ENCODE peak calls at places on chromosome 18, in eight cellular contexts. Z is astrocyte, Q is cardiac muscle cell, F is upper lobe of left lung, G is PC-3, D is thoracic aorta, L is heart right ventricle, P is colonic mucosa. A is an unnamed sample. For H3K4me1, the result is how much of the 10 kb centered on the place peaks cover.

GRCh38 chr18:48363167-48363566 is 46.0 kb downstream of the ZBTB7C start:
- DNase-seq in Z (no peak), Q (no peak), F (no peak), G (no peak), D (no peak), L (no peak), P (no peak), A (no peak)

GRCh38 chr18:67007085-67007484 is 403.2 kb upstream of the CDH19 start:
- DNase-seq in Z (no peak), Q (no peak), F (no peak), G (no peak), D (no peak), L (no peak), P (no peak), A (no peak)

GRCh38 chr18:9188359-9189231 is 52.0 kb downstream of the ANKRD12 start:
- DNase-seq in Z (no peak), Q (no peak), F (no peak), G (no peak), D (no peak), L (no peak), P (no peak), A (no peak)

GRCh38 chr18:61896118-61896517 is 3.3 kb upstream of the RNF152 start:
- DNase-seq in Z (no peak), Q (no peak), F (no peak), G (no peak), D (no peak), L (no peak), P (no peak), A (no peak)

GRCh38 chr18:13390711-13391110 is 172.2 kb downstream of the LDLRAD4 start:
- DNase-seq in Z (no peak), Q (no peak), F (no peak), G (no peak), D (no peak), L (no peak), P (no peak), A (no peak)

GRCh38 chr18:26206488-26206887 is 19.8 kb upstream of the TAF4B start:
- DNase-seq in Z (no peak), Q (no peak), F (no peak), G (no peak), D (no peak), L (no peak), P (no peak), A (no peak)

GRCh38 chr18:54750350-54750749 is 77.9 kb upstream of the RAB27B start:
- DNase-seq in Z (no peak), Q (no peak), F (no peak), G (no peak), D (no peak), L (no peak), P (no peak), A (no peak)

GRCh38 chr18:457120-457519 is 43.4 kb downstream of the COLEC12 start:
- DNase-seq in Z (no peak), Q (no peak), F (peak), G (no peak), D (no peak), L (peak), P (no peak), A (no peak)

GRCh38 chr18:51032193-51032592 is 2.2 kb downstream of the SMAD4 start:
- DNase-seq in Z (no peak), Q (no peak), F (no peak), G (no peak), D (no peak), L (no peak), P (no peak), A (no peak)
- H3K4me1 ChIP-seq in Z (under half), Q (under half), F (under half), G (under half), D (under half), L (half or more), P (under half), A (half or more)

GRCh38 chr18:63951302-63951705 is 2.2 kb downstream of the HMSD start:
- DNase-seq in Z (peak), Q (no peak), F (no peak), G (peak), D (no peak), L (no peak), P (no peak), A (no peak)
- TF ChIP-seq CTCF in Z (peak), Q (peak), F (no peak), G (peak), D (no peak), L (no peak), P (no peak), A (no peak)

GRCh38 chr18:77103181-77103875 is 29.3 kb downstream of the MBP start:
- DNase-seq in Z (peak), Q (no peak), F (peak), G (no peak), D (no peak), L (no peak), P (no peak), A (no peak)

GRCh38 chr18:77106331-77106730 is 26.3 kb downstream of the MBP start:
- DNase-seq in Z (no peak), Q (no peak), F (no peak), G (no peak), D (no peak), L (no peak), P (no peak), A (no peak)

GRCh38 chr18:77105680-77106079 is 26.9 kb downstream of the MBP start:
- DNase-seq in Z (no peak), Q (no peak), F (no peak), G (no peak), D (no peak), L (no peak), P (no peak), A (no peak)

GRCh38 chr18:77103991-77104521 is 28.5 kb downstream of the MBP start:
- DNase-seq in Z (no peak), Q (no peak), F (no peak), G (no peak), D (no peak), L (no peak), P (no peak), A (no peak)

GRCh38 chr18:77105021-77105420 is 27.6 kb downstream of the MBP start:
- DNase-seq in Z (no peak), Q (no peak), F (no peak), G (no peak), D (no peak), L (no peak), P (no peak), A (no peak)
- H3K4me1 ChIP-seq in Z (half or more), Q (under half), F (half or more), G (under half), D (under half), L (half or more), P (under half), A (half or more)

DNA sequence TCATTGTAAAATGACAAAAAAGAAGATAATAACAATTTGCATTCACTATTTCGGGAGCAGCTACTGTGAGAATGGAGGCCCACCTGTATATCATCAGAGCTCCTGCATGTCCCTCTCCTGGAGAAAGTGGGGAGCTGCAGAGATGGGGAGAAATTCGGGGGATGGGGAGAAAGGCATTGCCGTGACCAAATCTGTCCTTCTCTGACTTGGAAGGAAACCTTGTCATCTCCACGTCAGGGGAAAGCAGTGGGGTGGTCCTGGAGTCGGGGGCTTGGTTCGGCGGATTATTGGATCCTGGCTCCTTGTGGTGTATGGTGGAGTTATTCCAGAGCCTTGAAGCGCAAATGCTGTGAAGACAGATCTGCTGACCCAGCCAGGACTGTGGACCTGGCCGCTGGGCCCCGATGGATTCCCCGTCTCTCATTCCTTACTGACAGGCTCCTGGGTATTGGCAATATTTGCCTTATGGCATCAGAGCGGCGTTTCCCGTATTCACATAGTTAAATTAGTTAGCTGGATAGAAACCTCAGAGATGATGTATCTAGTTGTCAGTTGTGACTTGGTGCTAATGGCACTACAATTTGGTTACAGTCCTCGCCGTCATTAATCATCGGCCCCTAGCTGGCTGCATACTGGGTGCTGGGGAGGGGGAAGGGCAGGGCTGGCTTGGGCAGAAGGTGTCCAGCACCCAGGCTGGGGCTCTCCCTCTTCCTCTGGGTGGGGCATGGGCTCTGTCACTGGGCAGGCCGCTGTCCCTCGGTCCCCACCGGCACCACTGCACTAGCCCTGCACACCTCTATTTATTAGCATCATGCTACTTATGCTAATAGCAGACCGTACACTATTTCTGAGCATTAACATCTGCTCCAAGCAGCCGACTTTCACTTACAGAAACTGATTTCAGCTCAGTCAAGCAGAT is 31.7 kb downstream of the CELF4 start:
- DNase-seq in Z (no peak), Q (no peak), F (no peak), G (no peak), D (no peak), L (no peak), P (no peak), A (no peak)
- TF ChIP-seq CTCF in Z (no peak), Q (peak), F (no peak), G (no peak), D (no peak), L (no peak), P (no peak), A (no peak)

GRCh38 chr18:10923671-10924070 is 225.7 kb downstream of the PIEZO2 start:
- DNase-seq in Z (peak), Q (no peak), F (no peak), G (no peak), D (no peak), L (no peak), P (no peak), A (no peak)
- H3K4me1 ChIP-seq in Z (under half), Q (under half), F (under half), G (under half), D (under half), L (under half), P (under half), A (under half)